ENCODE peak calls at places on chromosomes 4 and X, in five cellular contexts. R, M, K, W and I are unnamed samples.

GRCh38 chrX:9393571-9393970 is 71.3 kb upstream of the TBL1X start:
- DNase-seq in M (no peak), R (no peak), W (no peak), K (no peak), I (no peak)

GRCh38 chrX:153794897-153795816 is 689 bp downstream of the SSR4 start:
- DNase-seq in W (no peak), R (no peak), K (no peak), M (no peak), I (peak; percentile 17)

GRCh38 chrX:8274166-8274565 is 103.1 kb upstream of the VCX2 start:
- DNase-seq in R (no peak), W (no peak), K (no peak), M (no peak), I (no peak)

GRCh38 chrX:124555036-124555595 is 208.8 kb downstream of the SH2D1A start:
- DNase-seq in R (no peak), W (no peak), M (no peak), K (no peak), I (no peak)

GRCh38 chrX:40095588-40096394 is 2.0 kb downstream of the BCOR start:
- DNase-seq in M (no peak), K (no peak), R (peak; percentile 44), W (no peak), I (no peak)

GRCh38 chrX:109760922-109761250 is 27.8 kb upstream of the ACSL4 start:
- DNase-seq in W (no peak), K (no peak), M (no peak), R (no peak), I (no peak)

GRCh38 chr4:76882630-76883029 is 15.3 kb downstream of the SOWAHB start:
- DNase-seq in R (no peak), K (no peak), M (no peak), W (no peak), I (no peak)

GRCh38 chr4:8647626-8648025 is 55.1 kb downstream of the CPZ start:
- DNase-seq in K (no peak), R (no peak), M (no peak), W (peak; percentile 45), I (no peak)

GRCh38 chrX:133786382-133786781 is 199.0 kb downstream of the GPC3 start:
- DNase-seq in K (no peak), W (no peak), R (no peak), M (no peak), I (no peak)

GRCh38 chr4:147371661-147372060 is 109.2 kb upstream of the EDNRA start:
- DNase-seq in R (no peak), K (no peak), W (no peak), M (no peak), I (no peak)

GRCh38 chrX:13223868-13224555 is 95.8 kb downstream of the ATXN3L start:
- DNase-seq in R (no peak), K (no peak), M (no peak), W (no peak), I (peak; percentile 64)

GRCh38 chr4:164212134-164212533 is 541.8 kb upstream of the SMIM31 start:
- DNase-seq in M (no peak), W (no peak), R (no peak), K (no peak), I (no peak)

GRCh38 chr4:55183926-55184599 is 58.7 kb upstream of the KDR start:
- DNase-seq in K (no peak), R (no peak), M (no peak), W (no peak), I (peak; percentile 53)

GRCh38 chrX:46333550-46333949 is 211.7 kb downstream of the ZNF674 start:
- DNase-seq in W (no peak), R (no peak), K (no peak), M (no peak), I (no peak)

GRCh38 chr4:87819281-87819919 is 13.4 kb upstream of the MEPE start:
- DNase-seq in W (no peak), K (no peak), M (peak; percentile 29), R (no peak), I (peak; percentile 68)

GRCh38 chr4:7978489-7978888 is 38.8 kb upstream of the AFAP1 start:
- DNase-seq in K (no peak), M (no peak), W (no peak), R (no peak), I (no peak)

GRCh38 chr4:143252478-143252877 is 67.8 kb downstream of the USP38 start:
- DNase-seq in W (no peak), K (no peak), R (no peak), M (no peak), I (no peak)

GRCh38 chr4:88964450-88964849 is 92.5 kb downstream of the FAM13A start:
- DNase-seq in M (no peak), W (no peak), K (no peak), R (no peak), I (peak; percentile 10)

GRCh38 chrX:47815901-47816845 is 20.5 kb upstream of the ZNF81 start:
- DNase-seq in K (no peak), W (no peak), M (no peak), R (no peak), I (no peak)

GRCh38 chrX:136480383-136480782 is 7.4 kb upstream of the BRS3 start:
- DNase-seq in K (no peak), W (no peak), M (no peak), R (no peak), I (no peak)

GRCh38 chr4:78145622-78146021 is 88.5 kb downstream of the FRAS1 start:
- DNase-seq in W (no peak), R (no peak), M (no peak), K (no peak), I (no peak)

GRCh38 chrX:55142206-55142918 is 53.5 kb downstream of the PAGE2 start:
- DNase-seq in R (no peak), M (no peak), K (no peak), W (no peak), I (peak; percentile 31)

GRCh38 chr4:176340871-176341685 is 21.3 kb downstream of the SPCS3 start:
- DNase-seq in W (no peak), R (peak; percentile 46), M (peak; percentile 40), K (no peak), I (no peak)

GRCh38 chrX:135345328-135345645 is 36.0 kb downstream of the ETDC start:
- DNase-seq in R (peak; percentile 30), M (no peak), W (no peak), K (no peak), I (peak; percentile 5)

GRCh38 chr4:133151681-133152329 is 2.7 kb downstream of the PCDH10 start:
- DNase-seq in M (no peak), K (no peak), R (peak; percentile 44), W (peak; percentile 76), I (no peak)

GRCh38 chr4:8439914-8440490 is 521 bp downstream of the ACOX3 start:
- DNase-seq in W (no peak), M (peak; percentile 24), R (no peak), K (no peak), I (no peak)

GRCh38 chr4:76430519-76431388 is 4.3 kb upstream of the SHROOM3 start:
- DNase-seq in W (no peak), M (peak; percentile 42), R (peak; percentile 67), K (no peak), I (peak; percentile 36)

GRCh38 chr4:107027379-107027778 is 8.7 kb downstream of the DKK2 start:
- DNase-seq in R (no peak), W (no peak), K (no peak), M (no peak), I (no peak)

GRCh38 chr4:56803473-56803872 is 18.0 kb downstream of the SPINK2 start:
- DNase-seq in K (peak; percentile 67), R (no peak), M (no peak), W (no peak), I (no peak)

GRCh38 chrX:106331606-106332005 is 163.5 kb downstream of the PWWP3B start:
- DNase-seq in M (no peak), R (no peak), K (no peak), W (no peak), I (no peak)

GRCh38 chr4:30380404-30380998 is 339.7 kb upstream of the PCDH7 start:
- DNase-seq in R (peak; percentile 17), K (no peak), M (peak; percentile 8), W (peak; percentile 72), I (peak; percentile 68)

GRCh38 chr4:121696641-121697461 is at the start of gene ANXA5:
- DNase-seq in K (no peak), W (peak; percentile 84), R (peak; percentile 93), M (peak; percentile 91), I (peak; percentile 81)

GRCh38 chr4:40193018-40193571 is 3.7 kb upstream of the RHOH start:
- DNase-seq in R (no peak), W (peak; percentile 42), K (no peak), M (no peak), I (no peak)

GRCh38 chr4:1637580-1638271 is 46.4 kb downstream of the FAM53A start:
- DNase-seq in M (no peak), R (no peak), K (no peak), W (no peak), I (no peak)

GRCh38 chrX:52934704-52935468 is 23.4 kb downstream of the FAM156A start:
- DNase-seq in K (peak; percentile 79), M (peak; percentile 86), R (peak; percentile 92), W (peak; percentile 91), I (peak; percentile 78)
- TF ChIP-seq EP300 in K (peak; percentile 27), M (no peak), R (peak; percentile 75), W (peak; percentile 67), I (no peak)

GRCh38 chr4:104302731-104303130 is 192.0 kb downstream of the CXXC4 start:
- DNase-seq in M (no peak), R (no peak), K (no peak), W (no peak), I (no peak)
- TF ChIP-seq CHD2 in M (no peak), R (no peak), K (no peak), W (no peak), I (no peak)

GRCh38 chr4:185190001-185190856 is 13.6 kb downstream of the CFAP97 start:
- DNase-seq in K (no peak), M (no peak), R (no peak), W (no peak), I (no peak)

GRCh38 chr4:185192059-185192458 is 11.7 kb downstream of the CFAP97 start:
- DNase-seq in M (no peak), R (no peak), W (no peak), K (no peak), I (no peak)

GRCh38 chr4:185196437-185196836 is 7.4 kb downstream of the CFAP97 start:
- DNase-seq in K (no peak), R (no peak), M (no peak), W (no peak), I (no peak)

DNA sequence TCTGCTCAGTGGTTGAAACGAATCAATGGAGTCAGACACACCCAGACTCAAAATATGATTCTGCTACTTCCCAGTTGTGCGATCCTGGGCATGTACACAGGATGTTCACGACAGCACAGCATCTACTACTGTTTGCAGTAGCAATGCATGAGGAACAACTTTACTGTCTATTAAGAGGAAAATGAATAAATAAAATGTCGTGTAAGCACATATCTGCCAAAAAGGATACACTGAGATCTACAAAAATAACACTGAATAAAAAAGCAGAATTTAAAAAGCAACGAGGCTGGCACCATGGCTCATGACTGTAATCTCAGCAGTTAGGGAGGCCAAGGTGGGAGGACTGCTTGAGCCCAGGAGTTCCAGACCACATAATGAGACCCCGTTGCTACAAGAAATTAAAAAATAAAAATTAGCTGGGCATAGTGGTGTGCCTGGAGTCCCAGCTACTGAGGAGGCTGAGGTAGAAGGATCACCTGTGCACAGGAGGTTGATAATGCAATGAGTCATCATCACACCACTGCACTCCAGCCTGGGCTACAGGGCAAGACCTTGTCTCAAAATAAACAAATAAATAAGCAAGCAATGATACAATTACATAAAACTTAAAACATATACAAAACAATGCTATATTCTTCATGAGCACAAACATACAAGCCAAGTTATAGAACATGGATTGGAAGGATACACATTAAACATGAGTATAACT is 8.7 kb downstream of the CFAP97 start:
- DNase-seq in M (no peak), K (no peak), W (no peak), R (no peak), I (no peak)
- H3K27ac ChIP-seq in M (no peak overlapping the region), K (no peak overlapping the region), W (no peak overlapping the region), R (no peak overlapping the region), I (no peak overlapping the region)

GRCh38 chr4:186189656-186190055 is 1.7 kb upstream of the CYP4V2 start:
- DNase-seq in W (no peak), K (no peak), M (no peak), R (no peak), I (no peak)
- TF ChIP-seq EP300 in W (no peak), K (no peak), M (no peak), R (no peak), I (no peak)